ENCODE peak calls at places on chromosomes 12 and 14, in five cellular contexts. B is MM.1S; Q is AG04450; A is esophagus squamous epithelium; K is effector memory CD4-positive, alpha-beta T cell. D is an unnamed sample.

GRCh38 chr12:56645201-56645716 is 525 bp downstream of the ATP5F1B start:
- DNase-seq in Q (no peak), A (no peak), B (peak; percentile 25), K (no peak), D (no peak)

GRCh38 chr12:116248433-116248832 is 29.1 kb downstream of the MED13L start:
- DNase-seq in B (no peak), A (no peak), K (no peak), Q (no peak), D (no peak)

GRCh38 chr12:6229224-6229748 is 29.1 kb downstream of the CD9 start:
- DNase-seq in K (no peak), A (no peak), B (no peak), Q (no peak), D (no peak)

GRCh38 chr12:103462675-103463074 is 33.1 kb downstream of the C12orf42 start:
- DNase-seq in K (no peak), Q (no peak), B (no peak), A (no peak), D (no peak)

GRCh38 chr12:26736563-26737486 is 96.2 kb downstream of the ITPR2 start:
- DNase-seq in Q (no peak), B (no peak), A (no peak), K (no peak), D (no peak)

GRCh38 chr12:117447665-117448366 is 86.4 kb upstream of the NOS1 start:
- DNase-seq in A (no peak), Q (no peak), B (no peak), K (no peak), D (no peak)

GRCh38 chr12:110636516-110636915 is 22.6 kb downstream of the TCTN1 start:
- DNase-seq in A (no peak), K (no peak), B (no peak), Q (no peak), D (no peak)

GRCh38 chr14:64440494-64440893 is 24.8 kb upstream of the AKAP5 start:
- DNase-seq in A (no peak), K (no peak), B (no peak), Q (no peak), D (no peak)

DNA sequence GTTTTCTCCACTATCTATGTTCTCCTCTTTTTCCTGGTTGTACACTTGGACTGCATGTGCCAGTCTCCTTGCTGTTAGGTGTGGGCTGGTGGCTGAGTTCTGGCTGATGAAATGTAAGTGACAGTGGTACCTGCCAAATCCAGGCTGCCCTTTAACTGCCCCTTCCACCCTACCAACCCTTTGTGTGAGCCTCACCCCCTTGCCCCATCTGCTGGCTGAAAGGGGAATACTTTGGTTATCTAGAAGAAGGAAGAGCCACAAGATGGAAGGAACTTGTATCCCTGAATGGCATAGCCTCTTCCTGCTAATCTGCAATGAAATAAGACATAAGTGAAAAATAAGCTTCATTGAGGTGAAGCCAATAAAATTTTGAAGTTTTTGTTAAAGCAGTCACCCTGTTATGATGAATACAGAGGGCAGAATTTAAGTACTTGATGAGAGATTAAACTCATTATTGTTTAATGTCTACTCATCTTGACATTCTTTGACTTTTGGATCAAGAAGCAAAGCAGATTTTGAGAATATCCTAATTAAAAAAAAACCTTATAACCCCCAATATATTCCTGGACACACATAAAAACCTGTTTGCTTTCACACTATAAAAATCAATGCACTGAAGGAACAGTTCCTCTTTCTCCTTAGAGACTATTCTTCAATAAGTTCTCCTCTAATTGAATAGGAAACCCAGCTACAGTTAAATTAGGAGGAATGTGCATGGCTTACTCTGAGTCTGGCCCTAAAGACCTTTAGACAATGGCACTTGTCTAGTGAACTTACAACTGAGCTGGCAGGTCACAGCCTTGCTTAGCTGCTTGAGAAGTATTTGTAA is 262.6 kb upstream of the BTG1 start:
- DNase-seq in Q (no peak), A (no peak), B (peak; percentile 71), K (no peak), D (no peak)
- H3K27ac ChIP-seq in Q (no peak overlapping the region), A (no peak overlapping the region), B (no peak overlapping the region), K (no peak overlapping the region), D (no peak overlapping the region)

GRCh38 chr14:69582829-69583228 is 8.2 kb upstream of the CCDC177 start:
- DNase-seq in A (no peak), K (no peak), B (no peak), Q (no peak), D (no peak)

GRCh38 chr14:69581316-69581935 is 6.8 kb upstream of the CCDC177 start:
- DNase-seq in B (no peak), Q (no peak), A (no peak), K (no peak), D (no peak)

GRCh38 chr14:69584389-69584788 is 9.7 kb upstream of the CCDC177 start:
- DNase-seq in Q (no peak), B (no peak), A (no peak), K (no peak), D (no peak)

GRCh38 chr14:69580009-69580577 is 5.4 kb upstream of the CCDC177 start:
- DNase-seq in K (no peak), Q (peak; percentile 91), A (no peak), B (peak; percentile 6), D (no peak)

GRCh38 chr14:69582207-69582606 is 7.5 kb upstream of the CCDC177 start:
- DNase-seq in B (no peak), A (no peak), Q (peak; percentile 7), K (no peak), D (no peak)
- H3K27ac ChIP-seq in B (no peak overlapping the region), A (no peak overlapping the region), Q (no peak overlapping the region), K (no peak overlapping the region), D (no peak overlapping the region)

GRCh38 chr12:20210795-20211194 is 157.5 kb upstream of the PDE3A start:
- DNase-seq in B (no peak), A (no peak), Q (no peak), K (no peak), D (no peak)

GRCh38 chr12:20212658-20213387 is 155.5 kb upstream of the PDE3A start:
- DNase-seq in B (no peak), Q (peak; percentile 88), K (no peak), A (peak; percentile 8), D (peak; percentile 67)

GRCh38 chr12:20213851-20214250 is 154.5 kb upstream of the PDE3A start:
- DNase-seq in A (no peak), K (no peak), Q (no peak), B (no peak), D (no peak)

GRCh38 chr12:20211537-20211936 is 156.8 kb upstream of the PDE3A start:
- DNase-seq in B (no peak), A (no peak), Q (no peak), K (no peak), D (no peak)

GRCh38 chr12:20212036-20212435 is 156.3 kb upstream of the PDE3A start:
- DNase-seq in B (no peak), Q (no peak), K (no peak), A (no peak), D (no peak)
- H3K27ac ChIP-seq in B (no peak overlapping the region), Q (no peak overlapping the region), K (no peak overlapping the region), A (peak overlapping the region; percentile 81), D (no peak overlapping the region)

DNA sequence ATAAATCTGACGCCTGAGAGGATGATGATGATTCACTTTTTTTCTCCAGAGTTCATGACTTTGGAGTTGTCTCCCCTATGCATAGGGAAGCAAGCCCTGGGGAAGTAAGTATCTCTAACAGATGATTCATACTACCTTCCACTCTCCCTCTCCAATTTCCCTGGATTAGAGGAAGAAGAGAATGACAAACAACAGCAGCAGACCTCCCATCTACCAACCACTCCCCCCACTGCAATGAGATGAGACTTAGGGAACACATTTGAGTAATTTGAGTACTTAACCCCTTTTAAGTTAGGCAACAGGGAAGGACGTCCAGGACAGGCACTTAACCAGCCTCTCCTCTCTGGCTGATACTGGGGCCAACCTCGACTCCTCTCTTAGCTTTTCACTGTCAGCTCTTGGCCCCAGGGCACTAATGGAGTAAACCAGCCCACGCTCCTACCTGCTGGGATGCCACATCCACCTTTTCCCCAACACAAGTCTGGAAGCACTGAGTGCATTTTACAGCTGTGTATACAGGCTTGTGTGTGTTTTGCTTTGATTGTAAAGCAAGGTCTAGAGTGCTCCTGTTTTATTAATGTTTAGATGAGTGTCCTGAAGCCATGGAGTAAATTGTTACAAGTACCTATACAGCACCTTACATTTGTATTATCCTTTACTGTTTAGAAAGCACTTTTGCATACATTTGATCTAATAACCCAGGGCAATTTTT is 180.7 kb downstream of the PHLDA1 start:
- DNase-seq in A (no peak), B (no peak), Q (peak; percentile 34), K (no peak), D (no peak)
- H3K27ac ChIP-seq in A (peak overlapping the region; percentile 54), B (no peak overlapping the region), Q (peak overlapping the region; percentile 0), K (no peak overlapping the region), D (no peak overlapping the region)

D was measured in caudate nucleus.